ENCODE peak calls at places on chromosomes 16 and 17, in six cellular contexts. One of them, this sample, is unnamed.

GRCh38 chr17:58059141-58059540 is 24.1 kb upstream of the DYNLL2 start:
- DNase-seq in endothelial cell of umbilical vein: no peak
- DNase-seq in HepG2: no peak
- DNase-seq in GM12878: no peak
- DNase-seq in A549: no peak
- DNase-seq in K562: no peak
- DNase-seq in this sample: no peak

GRCh38 chr17:41498276-41498675 is 7.1 kb downstream of the KRT13 start:
- DNase-seq in A549: no peak
- DNase-seq in K562: no peak
- DNase-seq in endothelial cell of umbilical vein: no peak
- DNase-seq in HepG2: no peak
- DNase-seq in GM12878: no peak
- DNase-seq in this sample: peak; percentile 59

GRCh38 chr17:59435238-59435637 is 103.8 kb downstream of the YPEL2 start:
- DNase-seq in A549: no peak
- DNase-seq in GM12878: no peak
- DNase-seq in HepG2: no peak
- DNase-seq in K562: no peak
- DNase-seq in endothelial cell of umbilical vein: peak; percentile 82
- DNase-seq in this sample: no peak

GRCh38 chr16:80174416-80174815 is 366.4 kb upstream of the DYNLRB2 start:
- DNase-seq in A549: peak; percentile 53
- DNase-seq in HepG2: peak; percentile 41
- DNase-seq in GM12878: no peak
- DNase-seq in endothelial cell of umbilical vein: no peak
- DNase-seq in K562: no peak
- DNase-seq in this sample: no peak

GRCh38 chr17:73430848-73431247 is 119.0 kb upstream of the CDC42EP4 start:
- DNase-seq in endothelial cell of umbilical vein: no peak
- DNase-seq in HepG2: no peak
- DNase-seq in A549: no peak
- DNase-seq in K562: no peak
- DNase-seq in GM12878: no peak
- DNase-seq in this sample: peak; percentile 57

GRCh38 chr17:31294231-31294630 is 2.8 kb downstream of the OMG start:
- DNase-seq in A549: no peak
- DNase-seq in K562: no peak
- DNase-seq in GM12878: no peak
- DNase-seq in HepG2: no peak
- DNase-seq in endothelial cell of umbilical vein: no peak
- DNase-seq in this sample: no peak

GRCh38 chr16:51157698-51158097 is 6.6 kb upstream of the SALL1 start:
- DNase-seq in GM12878: no peak
- DNase-seq in K562: no peak
- DNase-seq in HepG2: no peak
- DNase-seq in A549: no peak
- DNase-seq in endothelial cell of umbilical vein: no peak
- DNase-seq in this sample: no peak

GRCh38 chr17:30378191-30378796 is 433 bp upstream of the CPD start:
- DNase-seq in HepG2: no peak
- DNase-seq in A549: no peak
- DNase-seq in K562: peak; percentile 54
- DNase-seq in GM12878: no peak
- DNase-seq in endothelial cell of umbilical vein: no peak
- DNase-seq in this sample: no peak

GRCh38 chr17:49746791-49747490 is 17.0 kb downstream of the FAM117A start:
- DNase-seq in A549: no peak
- DNase-seq in K562: no peak
- DNase-seq in endothelial cell of umbilical vein: no peak
- DNase-seq in HepG2: no peak
- DNase-seq in GM12878: peak; percentile 79
- DNase-seq in this sample: peak; percentile 38

GRCh38 chr16:4521971-4522623 is 16.5 kb downstream of the CDIP1 start:
- DNase-seq in GM12878: no peak
- DNase-seq in endothelial cell of umbilical vein: no peak
- DNase-seq in K562: no peak
- DNase-seq in A549: no peak
- DNase-seq in HepG2: no peak
- DNase-seq in this sample: no peak

GRCh38 chr17:43578699-43579569 is 32.8 kb upstream of the ETV4 start:
- DNase-seq in HepG2: peak; percentile 46
- DNase-seq in K562: no peak
- DNase-seq in GM12878: peak; percentile 74
- DNase-seq in endothelial cell of umbilical vein: peak; percentile 85
- DNase-seq in A549: no peak
- DNase-seq in this sample: no peak

GRCh38 chr17:49519781-49520180 is 24.7 kb downstream of the NGFR start:
- DNase-seq in A549: no peak
- DNase-seq in endothelial cell of umbilical vein: no peak
- DNase-seq in GM12878: no peak
- DNase-seq in K562: no peak
- DNase-seq in HepG2: no peak
- DNase-seq in this sample: no peak

GRCh38 chr16:58021661-58022551 is 3.6 kb upstream of the MMP15 start:
- DNase-seq in K562: no peak
- DNase-seq in endothelial cell of umbilical vein: no peak
- DNase-seq in A549: no peak
- DNase-seq in GM12878: no peak
- DNase-seq in HepG2: no peak
- DNase-seq in this sample: no peak

DNA sequence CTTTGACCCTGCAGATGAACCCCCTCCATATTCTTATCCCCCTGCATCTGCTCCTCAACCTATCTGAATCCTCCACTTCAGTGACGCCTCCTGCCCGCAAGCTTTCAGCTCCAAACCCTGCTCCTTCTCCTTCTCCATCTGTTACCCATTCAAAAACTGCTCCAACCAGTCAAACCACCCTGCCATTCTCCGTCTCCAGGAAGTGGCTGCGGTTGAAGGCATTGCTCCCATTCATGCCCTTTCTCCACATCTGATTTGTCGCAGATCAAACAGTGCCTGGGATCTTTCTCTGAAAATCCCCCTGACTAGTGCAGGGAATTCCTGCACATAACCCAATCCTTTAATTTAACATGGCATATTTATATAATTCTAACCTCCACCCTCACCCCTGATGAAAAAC is 56.2 kb downstream of the SLFN5 start:
- DNase-seq in GM12878: no peak
- DNase-seq in HepG2: no peak
- DNase-seq in K562: no peak
- DNase-seq in endothelial cell of umbilical vein: no peak
- DNase-seq in A549: no peak
- DNase-seq in this sample: no peak
- TF ChIP-seq MYC in GM12878: no peak
- TF ChIP-seq MYC in HepG2: no peak
- TF ChIP-seq MYC in K562: no peak
- TF ChIP-seq MYC in endothelial cell of umbilical vein: no peak
- TF ChIP-seq MYC in A549: no peak
- TF ChIP-seq MYC in this sample: no peak

GRCh38 chr16:12518238-12519004 is 285.3 kb downstream of the CPPED1 start:
- DNase-seq in HepG2: no peak
- DNase-seq in K562: no peak
- DNase-seq in GM12878: no peak
- DNase-seq in A549: no peak
- DNase-seq in endothelial cell of umbilical vein: no peak
- DNase-seq in this sample: no peak
- TF ChIP-seq MYC in HepG2: no peak
- TF ChIP-seq MYC in K562: no peak
- TF ChIP-seq MYC in GM12878: no peak
- TF ChIP-seq MYC in A549: no peak
- TF ChIP-seq MYC in endothelial cell of umbilical vein: no peak
- TF ChIP-seq MYC in this sample: no peak

GRCh38 chr17:45991341-45991740 is 7.7 kb upstream of the STH start:
- DNase-seq in K562: no peak
- DNase-seq in GM12878: no peak
- DNase-seq in endothelial cell of umbilical vein: no peak
- DNase-seq in A549: no peak
- DNase-seq in HepG2: no peak
- DNase-seq in this sample: no peak

GRCh38 chr17:45989759-45990158 is 9.3 kb upstream of the STH start:
- DNase-seq in A549: no peak
- DNase-seq in HepG2: no peak
- DNase-seq in K562: no peak
- DNase-seq in endothelial cell of umbilical vein: no peak
- DNase-seq in GM12878: no peak
- DNase-seq in this sample: no peak

GRCh38 chr17:45992904-45993303 is 6.1 kb upstream of the STH start:
- DNase-seq in A549: no peak
- DNase-seq in endothelial cell of umbilical vein: no peak
- DNase-seq in HepG2: no peak
- DNase-seq in K562: no peak
- DNase-seq in GM12878: no peak
- DNase-seq in this sample: no peak

GRCh38 chr17:45992175-45992574 is 6.9 kb upstream of the STH start:
- DNase-seq in GM12878: no peak
- DNase-seq in endothelial cell of umbilical vein: no peak
- DNase-seq in HepG2: no peak
- DNase-seq in A549: no peak
- DNase-seq in K562: no peak
- DNase-seq in this sample: no peak

GRCh38 chr17:45990836-45991235 is 8.2 kb upstream of the STH start:
- DNase-seq in A549: no peak
- DNase-seq in HepG2: no peak
- DNase-seq in GM12878: no peak
- DNase-seq in K562: no peak
- DNase-seq in endothelial cell of umbilical vein: no peak
- DNase-seq in this sample: no peak
- TF ChIP-seq MYC in A549: no peak
- TF ChIP-seq MYC in HepG2: no peak
- TF ChIP-seq MYC in GM12878: no peak
- TF ChIP-seq MYC in K562: no peak
- TF ChIP-seq MYC in endothelial cell of umbilical vein: no peak
- TF ChIP-seq MYC in this sample: no peak

GRCh38 chr17:2386400-2387085 is 14.3 kb downstream of the MNT start:
- DNase-seq in GM12878: no peak
- DNase-seq in K562: no peak
- DNase-seq in A549: peak; percentile 42
- DNase-seq in endothelial cell of umbilical vein: no peak
- DNase-seq in HepG2: no peak
- DNase-seq in this sample: no peak
- TF ChIP-seq MYC in GM12878: no peak
- TF ChIP-seq MYC in K562: no peak
- TF ChIP-seq MYC in A549: no peak
- TF ChIP-seq MYC in endothelial cell of umbilical vein: no peak
- TF ChIP-seq MYC in HepG2: no peak
- TF ChIP-seq MYC in this sample: no peak

This sample was measured in NB4.